ENCODE peak calls at places on chromosome 12, in nine cellular contexts. G is fibroblast of lung, B is SJSA1, H is lower lobe of right lung, I is neuronal stem cell, K is HepG2, Q is hepatocyte, X is psoas muscle, L is colonic mucosa. M is an unnamed sample.

GRCh38 chr12:50542448-50542847 is 37.7 kb downstream of the DIP2B start:
- DNase-seq in Q (peak; percentile 14), L (no peak), G (peak; percentile 82), X (no peak), I (no peak), K (no peak), B (no peak), H (no peak), M (peak; percentile 91)

GRCh38 chr12:112190626-112191025 is 65.3 kb downstream of the TRAFD1 start:
- DNase-seq in I (no peak), X (no peak), L (peak; percentile 77), K (no peak), H (no peak), Q (no peak), B (no peak), G (no peak), M (peak; percentile 35)

GRCh38 chr12:42798811-42799438 is 209.4 kb upstream of the PRICKLE1 start:
- DNase-seq in L (no peak), H (no peak), Q (no peak), B (no peak), K (no peak), X (no peak), G (peak; percentile 83), I (no peak), M (no peak)

GRCh38 chr12:59085680-59086079 is 165.4 kb upstream of the LRIG3 start:
- DNase-seq in I (no peak), X (no peak), K (no peak), L (no peak), H (no peak), Q (no peak), G (peak; percentile 34), B (no peak), M (no peak)

GRCh38 chr12:121452356-121453021 is 52.6 kb downstream of the RNF34 start:
- DNase-seq in B (no peak), X (no peak), G (no peak), I (no peak), L (peak; percentile 60), H (peak; percentile 68), K (no peak), Q (peak; percentile 33), M (no peak)

GRCh38 chr12:58540480-58541299 is 379.6 kb downstream of the LRIG3 start:
- DNase-seq in H (peak; percentile 59), K (peak; percentile 60), I (peak; percentile 74), X (peak; percentile 64), G (peak; percentile 83), Q (peak; percentile 89), B (peak; percentile 83), L (peak; percentile 68), M (peak; percentile 40)

GRCh38 chr12:53459097-53459496 is 7.2 kb downstream of the PCBP2 start:
- DNase-seq in Q (no peak), B (no peak), L (no peak), I (no peak), X (no peak), G (no peak), K (no peak), H (no peak), M (no peak)

GRCh38 chr12:56749853-56750252 is 2.3 kb downstream of the PRIM1 start:
- DNase-seq in L (no peak), B (no peak), Q (no peak), H (no peak), I (no peak), G (no peak), K (no peak), X (no peak), M (no peak)

GRCh38 chr12:92234533-92234932 is 88.9 kb upstream of the BTG1 start:
- DNase-seq in X (no peak), K (no peak), L (no peak), B (no peak), I (no peak), G (no peak), Q (no peak), H (no peak), M (no peak)

GRCh38 chr12:121916719-121917118 is 1.7 kb upstream of the CFAP251 start:
- DNase-seq in L (no peak), G (peak; percentile 20), B (no peak), K (no peak), H (no peak), Q (peak; percentile 61), I (no peak), X (no peak), M (no peak)

GRCh38 chr12:120110550-120111501 is 5.7 kb downstream of the RAB35 start:
- DNase-seq in I (no peak), G (no peak), L (no peak), K (no peak), X (peak; percentile 81), H (peak; percentile 88), B (no peak), Q (no peak), M (no peak)

GRCh38 chr12:113575386-113575785 is 103.7 kb upstream of the LHX5 start:
- DNase-seq in B (no peak), I (no peak), H (no peak), K (no peak), L (no peak), X (no peak), Q (no peak), G (no peak), M (no peak)

GRCh38 chr12:113569841-113570240 is 98.2 kb upstream of the LHX5 start:
- DNase-seq in B (no peak), Q (no peak), G (no peak), X (no peak), I (no peak), K (no peak), L (no peak), H (no peak), M (no peak)

GRCh38 chr12:113568021-113568420 is 96.3 kb upstream of the LHX5 start:
- DNase-seq in I (no peak), G (no peak), H (no peak), L (no peak), Q (no peak), X (no peak), K (no peak), B (no peak), M (no peak)

GRCh38 chr12:113573148-113573547 is 101.5 kb upstream of the LHX5 start:
- DNase-seq in L (no peak), I (no peak), B (no peak), G (no peak), X (no peak), K (no peak), Q (no peak), H (no peak), M (no peak)

DNA sequence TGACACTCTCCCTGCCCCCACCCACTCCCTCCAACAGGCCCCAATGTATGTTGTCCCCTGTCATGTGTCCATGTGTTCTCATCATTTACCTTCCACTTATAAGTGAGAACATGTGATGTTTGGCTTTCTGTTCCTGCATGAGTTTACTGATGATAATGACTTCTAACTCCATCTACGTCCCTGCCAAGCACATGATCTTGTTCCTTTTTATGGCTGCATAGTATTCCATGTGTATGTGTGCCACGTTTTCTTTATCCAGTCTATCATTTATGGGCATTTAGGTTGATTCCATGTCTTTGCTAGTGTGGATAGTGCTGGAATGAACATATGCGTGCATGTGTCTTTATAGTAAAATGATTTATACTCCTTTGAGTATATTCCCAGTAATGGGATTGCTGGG is 100.0 kb upstream of the LHX5 start:
- DNase-seq in X (no peak), B (no peak), G (no peak), K (no peak), I (no peak), H (no peak), L (no peak), Q (no peak), M (no peak)
- H3K27me3 ChIP-seq in X (peaks cover 9% of the 10 kb centered on the region), B (peaks cover 14% of the 10 kb centered on the region), G (no peaks in the 10 kb centered on the region), K (peaks cover 37% of the 10 kb centered on the region), I (peaks cover 26% of the 10 kb centered on the region), H (peaks cover 19% of the 10 kb centered on the region), L (no peaks in the 10 kb centered on the region), Q (no peaks in the 10 kb centered on the region), M (no peaks in the 10 kb centered on the region)

GRCh38 chr12:27555316-27555715 is 31.3 kb downstream of the PPFIBP1 start:
- DNase-seq in G (no peak), X (no peak), I (no peak), B (no peak), H (no peak), L (no peak), Q (no peak), K (no peak), M (no peak)

GRCh38 chr12:27554421-27555186 is 30.6 kb downstream of the PPFIBP1 start:
- DNase-seq in H (no peak), L (no peak), I (no peak), K (no peak), B (no peak), G (peak; percentile 75), X (peak; percentile 79), Q (peak; percentile 35), M (no peak)

GRCh38 chr12:27552886-27553560 is 29.0 kb downstream of the PPFIBP1 start:
- DNase-seq in H (no peak), X (no peak), K (peak; percentile 50), Q (no peak), L (no peak), B (no peak), G (peak; percentile 55), I (no peak), M (no peak)

GRCh38 chr12:27554003-27554402 is 30.0 kb downstream of the PPFIBP1 start:
- DNase-seq in G (no peak), X (no peak), H (no peak), L (no peak), B (no peak), K (no peak), I (no peak), Q (no peak), M (no peak)

GRCh38 chr12:27555928-27556778 is 32.1 kb downstream of the PPFIBP1 start:
- DNase-seq in B (no peak), X (no peak), H (no peak), Q (no peak), K (no peak), G (peak; percentile 82), L (no peak), I (no peak), M (no peak)
- H3K27me3 ChIP-seq in B (no peaks in the 10 kb centered on the region), X (no peaks in the 10 kb centered on the region), H (no peaks in the 10 kb centered on the region), Q (no peaks in the 10 kb centered on the region), K (no peaks in the 10 kb centered on the region), G (no peaks in the 10 kb centered on the region), L (no peaks in the 10 kb centered on the region), I (no peaks in the 10 kb centered on the region), M (no peaks in the 10 kb centered on the region)

DNA sequence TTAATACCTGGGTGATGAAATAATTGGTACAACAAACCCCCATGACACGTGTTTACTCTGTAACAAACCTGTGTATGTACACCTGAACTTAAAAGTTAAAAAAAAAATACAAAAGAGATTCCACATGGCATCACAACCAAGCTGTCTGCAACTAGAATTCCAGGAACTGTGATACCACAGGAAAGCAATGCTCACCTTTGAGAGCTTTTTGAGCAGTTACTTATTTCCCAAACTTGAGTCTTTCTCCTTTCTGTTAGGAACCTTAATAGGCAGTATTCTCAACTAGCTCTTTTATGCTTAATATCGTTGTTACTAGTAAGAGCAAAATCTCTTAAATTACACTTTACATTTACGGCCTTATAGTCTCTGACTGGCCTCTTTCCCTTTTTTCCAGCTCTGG is 15.2 kb downstream of the PTHLH start:
- DNase-seq in H (no peak), Q (no peak), I (no peak), K (no peak), X (no peak), B (no peak), G (no peak), L (no peak), M (no peak)
- H3K27me3 ChIP-seq in H (no peaks in the 10 kb centered on the region), Q (peaks cover 8% of the 10 kb centered on the region), I (no peaks in the 10 kb centered on the region), K (no peaks in the 10 kb centered on the region), X (peaks cover 4% of the 10 kb centered on the region), B (no peaks in the 10 kb centered on the region), G (no peaks in the 10 kb centered on the region), L (no peaks in the 10 kb centered on the region), M (no peaks in the 10 kb centered on the region)

DNA sequence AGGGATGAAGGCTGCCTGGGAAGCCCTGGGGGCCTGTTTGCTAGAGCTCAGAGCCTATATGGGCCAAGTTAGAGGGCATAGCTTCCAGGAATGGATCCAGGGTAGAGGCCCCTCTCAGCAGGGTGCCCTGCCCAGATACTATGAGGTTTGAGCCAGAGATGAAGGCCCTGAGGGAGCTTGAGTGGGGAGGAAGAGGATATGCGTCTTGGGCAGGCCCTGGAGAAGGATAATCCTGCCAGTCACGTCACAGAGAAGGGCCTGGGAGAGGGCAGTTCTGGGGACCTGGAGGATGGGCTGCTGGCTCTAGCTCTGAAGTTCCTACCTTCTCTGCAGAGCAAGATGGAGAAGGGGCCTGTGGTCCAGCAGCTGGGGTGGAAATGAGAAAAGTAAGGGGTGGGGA is 5.9 kb upstream of the CACNB3 start:
- DNase-seq in H (no peak), K (no peak), L (no peak), X (no peak), B (no peak), I (no peak), G (no peak), Q (no peak), M (no peak)
- H3K27me3 ChIP-seq in H (no peaks in the 10 kb centered on the region), K (peaks cover 37% of the 10 kb centered on the region), L (no peaks in the 10 kb centered on the region), X (no peaks in the 10 kb centered on the region), B (no peaks in the 10 kb centered on the region), I (no peaks in the 10 kb centered on the region), G (no peaks in the 10 kb centered on the region), Q (no peaks in the 10 kb centered on the region), M (no peaks in the 10 kb centered on the region)

M was measured in keratinocyte.